ENCODE peak calls at places on chromosomes 11 and 22, in five cellular contexts. V is cardiac fibroblast, K is IMR-90, C is H9, B is right atrium auricular region. T is an unnamed sample.

GRCh38 chr22:46043816-46044717 is 67.1 kb upstream of the WNT7B start:
- DNase-seq in K (no peak), B (no peak), C (peak), V (peak), T (no peak)

GRCh38 chr11:43892851-43893250 is 12.2 kb downstream of the ALKBH3 start:
- DNase-seq in V (no peak), C (no peak), B (no peak), K (no peak), T (no peak)

GRCh38 chr11:27553186-27553585 is 46.6 kb upstream of the LIN7C start:
- DNase-seq in V (no peak), C (no peak), B (no peak), K (no peak), T (no peak)

GRCh38 chr11:68825603-68826002 is 16.1 kb downstream of the CPT1A start:
- DNase-seq in C (peak), K (no peak), V (no peak), B (no peak), T (no peak)

GRCh38 chr11:117016246-117016645 is 82.0 kb downstream of the SIK3 start:
- DNase-seq in B (no peak), C (no peak), K (no peak), V (no peak), T (no peak)

GRCh38 chr11:45259607-45260006 is 26.5 kb downstream of the SYT13 start:
- DNase-seq in K (no peak), C (no peak), B (no peak), V (no peak), T (no peak)

GRCh38 chr11:115802641-115803040 is 298.4 kb upstream of the CADM1 start:
- DNase-seq in B (no peak), C (no peak), K (no peak), V (no peak), T (no peak)

GRCh38 chr11:64489831-64490441 is 101.1 kb upstream of the SLC22A12 start:
- DNase-seq in K (peak), C (peak), V (peak), B (no peak), T (peak)

GRCh38 chr11:19953909-19954308 is 206.4 kb downstream of the DBX1 start:
- DNase-seq in B (no peak), C (peak), V (peak), K (peak), T (no peak)

GRCh38 chr22:37624017-37624365 is 15.4 kb downstream of the GGA1 start:
- DNase-seq in C (no peak), K (no peak), V (no peak), B (no peak), T (no peak)

GRCh38 chr11:95299078-95299611 is 68.1 kb upstream of the SESN3 start:
- DNase-seq in V (no peak), B (no peak), K (no peak), C (no peak), T (no peak)

GRCh38 chr11:106482920-106483761 is 405.7 kb downstream of the AASDHPPT start:
- DNase-seq in C (no peak), B (no peak), V (peak), K (peak), T (no peak)

GRCh38 chr11:22151795-22152194 is 41.1 kb upstream of the ANO5 start:
- DNase-seq in C (no peak), V (no peak), B (no peak), K (no peak), T (no peak)

GRCh38 chr11:7982582-7983119 is 4.5 kb upstream of the EIF3F start:
- DNase-seq in B (no peak), K (no peak), V (no peak), C (no peak), T (no peak)

GRCh38 chr11:2803186-2804057 is 82.2 kb downstream of the CDKN1C start:
- DNase-seq in B (no peak), V (no peak), K (no peak), C (peak), T (no peak)

GRCh38 chr11:1302041-1302460 is 7.4 kb downstream of the TOLLIP start:
- DNase-seq in B (no peak), V (no peak), K (no peak), C (peak), T (no peak)

GRCh38 chr22:40499187-40499753 is 128.9 kb downstream of the SGSM3 start:
- DNase-seq in K (peak), B (peak), C (no peak), V (peak), T (peak)

GRCh38 chr11:22859756-22860155 is 518 bp downstream of the CCDC179 start:
- DNase-seq in V (no peak), B (no peak), K (no peak), C (no peak), T (no peak)

GRCh38 chr11:21177379-21177778 is 508.0 kb downstream of the NELL1 start:
- DNase-seq in B (no peak), K (no peak), V (no peak), C (no peak), T (no peak)

GRCh38 chr11:71341173-71341572 is 88.8 kb upstream of the SHANK2 start:
- DNase-seq in B (no peak), K (no peak), V (no peak), C (no peak), T (no peak)

GRCh38 chr11:13038366-13038765 is 29.2 kb downstream of the RASSF10 start:
- DNase-seq in B (no peak), C (no peak), V (no peak), K (no peak), T (no peak)

GRCh38 chr11:107043242-107043991 is 25.1 kb upstream of the GUCY1A2 start:
- DNase-seq in V (peak), K (peak), C (no peak), B (no peak), T (peak)

GRCh38 chr11:67311051-67311555 is 7.8 kb downstream of the SSH3 start:
- DNase-seq in V (no peak), B (no peak), K (no peak), C (no peak), T (no peak)

GRCh38 chr11:46309669-46310288 is 32.3 kb downstream of the CREB3L1 start:
- DNase-seq in V (no peak), K (no peak), B (no peak), C (no peak), T (peak)

GRCh38 chr11:75562836-75563484 is 907 bp downstream of the SERPINH1 start:
- DNase-seq in B (no peak), K (peak), V (peak), C (peak), T (no peak)

GRCh38 chr11:75565221-75565814 is 3.3 kb downstream of the SERPINH1 start:
- DNase-seq in B (peak), V (peak), K (peak), C (peak), T (no peak)

GRCh38 chr11:75563501-75563977 is 1.5 kb downstream of the SERPINH1 start:
- DNase-seq in B (no peak), C (no peak), K (no peak), V (no peak), T (no peak)

GRCh38 chr11:75562048-75562835 is at the start of gene SERPINH1:
- DNase-seq in B (peak), V (peak), K (peak), C (peak), T (peak)

GRCh38 chr11:75563978-75564552 is 2.0 kb downstream of the SERPINH1 start:
- DNase-seq in B (peak), C (peak), K (peak), V (peak), T (no peak)
- TF ChIP-seq CTCF in B (peak), C (peak), K (peak), V (peak), T (no peak)

GRCh38 chr22:36194971-36195370 is 6.6 kb downstream of the APOL4 start:
- DNase-seq in V (peak), B (peak), C (peak), K (peak), T (peak)
- TF ChIP-seq CTCF in V (peak), B (peak), C (peak), K (peak), T (peak)

GRCh38 chr11:17719028-17719939 is at the start of gene MYOD1:
- DNase-seq in B (no peak), K (no peak), C (peak), V (no peak), T (no peak)

GRCh38 chr11:17721242-17721999 is 2.0 kb downstream of the MYOD1 start:
- DNase-seq in V (no peak), B (no peak), C (no peak), K (no peak), T (no peak)

GRCh38 chr11:17720796-17721171 is 1.4 kb downstream of the MYOD1 start:
- DNase-seq in V (no peak), B (no peak), C (peak), K (no peak), T (no peak)

GRCh38 chr11:17718510-17718962 is 835 bp upstream of the MYOD1 start:
- DNase-seq in C (no peak), B (no peak), K (no peak), V (no peak), T (no peak)

GRCh38 chr11:17719940-17720795 is 797 bp downstream of the MYOD1 start:
- DNase-seq in B (no peak), K (no peak), C (peak), V (peak), T (no peak)
- TF ChIP-seq CTCF in B (no peak), K (peak), C (peak), V (no peak), T (no peak)

DNA sequence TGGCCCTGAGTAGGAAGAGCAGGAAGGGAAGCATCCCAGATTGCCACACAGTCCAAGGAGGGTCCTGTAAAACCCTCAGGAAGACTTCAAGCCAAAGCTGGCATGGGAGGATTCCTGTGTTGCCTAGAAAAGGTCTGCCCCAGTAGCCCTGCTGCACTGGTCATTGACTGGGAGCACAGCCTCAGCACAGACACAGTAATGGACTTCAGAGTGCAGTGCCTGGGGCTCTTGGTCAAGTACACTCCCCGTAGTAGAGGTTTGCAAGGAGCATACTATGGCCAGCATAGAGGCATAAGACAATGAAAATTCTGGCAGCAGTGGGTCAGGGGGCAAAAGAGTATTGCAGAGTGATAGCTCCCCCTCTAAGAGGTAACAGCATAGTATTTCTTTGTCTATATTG is 36.2 kb upstream of the FJX1 start:
- DNase-seq in K (no peak), V (no peak), C (no peak), B (no peak), T (no peak)
- TF ChIP-seq CTCF in K (no peak), V (no peak), C (no peak), B (no peak), T (no peak)

GRCh38 chr11:6548641-6549040 is 51.6 kb downstream of the DNHD1 start:
- DNase-seq in C (no peak), B (no peak), V (no peak), K (no peak), T (no peak)

GRCh38 chr11:6546735-6547134 is 49.7 kb downstream of the DNHD1 start:
- DNase-seq in K (no peak), V (no peak), C (no peak), B (no peak), T (no peak)

GRCh38 chr11:6545917-6546605 is 49.0 kb downstream of the DNHD1 start:
- DNase-seq in B (no peak), K (no peak), C (peak), V (no peak), T (no peak)

GRCh38 chr11:6547177-6547576 is 50.1 kb downstream of the DNHD1 start:
- DNase-seq in C (no peak), K (no peak), B (no peak), V (no peak), T (no peak)

GRCh38 chr11:6548121-6548520 is 51.0 kb downstream of the DNHD1 start:
- DNase-seq in C (no peak), V (no peak), B (no peak), K (no peak), T (no peak)
- TF ChIP-seq CTCF in C (no peak), V (no peak), B (no peak), K (no peak), T (no peak)

T was measured in GM13976.